ENCODE peak calls at places on chromosome 20, in ten cellular contexts. W is mammary epithelial cell, H is HAP-1, A is choroid plexus epithelial cell, X is heart right ventricle, K is fibroblast of villous mesenchyme, Y is cardiac fibroblast, G is HCT116, V is AG04450, P is tibial artery. U is an unnamed sample.

GRCh38 chr20:18090477-18090876 is 32.8 kb upstream of the OVOL2 start:
- DNase-seq in K (no peak), G (no peak), P (no peak), H (no peak), V (no peak), X (no peak), W (no peak), A (no peak), Y (no peak), U (no peak)

GRCh38 chr20:61434361-61434781 is 182.3 kb downstream of the CDH4 start:
- DNase-seq in X (no peak), K (peak; percentile 2), A (peak; percentile 18), H (peak; percentile 86), G (no peak), Y (no peak), P (peak; percentile 15), W (no peak), V (no peak), U (no peak)

GRCh38 chr20:38412877-38413577 is 22.1 kb downstream of the SNHG17 start:
- DNase-seq in G (no peak), Y (no peak), V (no peak), A (no peak), P (no peak), W (no peak), K (no peak), X (no peak), H (no peak), U (no peak)

GRCh38 chr20:54134445-54135220 is 39.2 kb downstream of the CYP24A1 start:
- DNase-seq in A (peak; percentile 50), V (no peak), P (no peak), G (peak; percentile 76), X (no peak), H (no peak), W (peak; percentile 89), K (no peak), Y (no peak), U (peak; percentile 32)

GRCh38 chr20:33649201-33649631 is 12.9 kb upstream of the C20orf144 start:
- DNase-seq in Y (no peak), K (peak; percentile 34), G (no peak), X (peak; percentile 72), V (no peak), P (peak; percentile 79), W (no peak), A (no peak), H (no peak), U (no peak)

GRCh38 chr20:49593441-49594142 is 25.7 kb upstream of the PTGIS start:
- DNase-seq in G (no peak), H (no peak), A (no peak), P (no peak), Y (no peak), W (no peak), X (no peak), V (no peak), K (no peak), U (no peak)

GRCh38 chr20:62316331-62317166 is 13.8 kb downstream of the ADRM1 start:
- DNase-seq in Y (no peak), H (no peak), A (no peak), W (peak; percentile 78), X (no peak), V (no peak), G (no peak), P (no peak), K (no peak), U (no peak)

GRCh38 chr20:13449868-13450441 is 188.8 kb downstream of the TASP1 start:
- DNase-seq in K (peak; percentile 44), Y (no peak), A (peak; percentile 35), H (no peak), V (no peak), X (no peak), G (no peak), P (no peak), W (no peak), U (no peak)

GRCh38 chr20:34076952-34077351 is 35.1 kb downstream of the EIF2S2 start:
- DNase-seq in X (no peak), K (no peak), A (no peak), G (no peak), W (no peak), V (no peak), Y (no peak), P (no peak), H (no peak), U (no peak)

GRCh38 chr20:47778398-47779354 is 6.6 kb downstream of the SULF2 start:
- DNase-seq in X (no peak), A (no peak), G (no peak), K (no peak), W (no peak), Y (no peak), H (no peak), V (no peak), P (no peak), U (no peak)

GRCh38 chr20:36860811-36861624 is 14.9 kb upstream of the TLDC2 start:
- DNase-seq in G (no peak), K (no peak), A (no peak), Y (no peak), X (no peak), P (no peak), H (no peak), W (no peak), V (no peak), U (no peak)
- H3K4me3 ChIP-seq in G (peak overlapping the region; percentile 47), K (peak overlapping the region; percentile 57), A (peak overlapping the region; percentile 64), Y (peak overlapping the region; percentile 68), X (peak overlapping the region; percentile 83), P (peak overlapping the region; percentile 72), H (peak overlapping the region; percentile 67), W (peak overlapping the region; percentile 32), V (peak overlapping the region; percentile 71), U (peak overlapping the region; percentile 64)

GRCh38 chr20:21090112-21090737 is 15.9 kb downstream of the LINC00237 start:
- DNase-seq in X (no peak), A (no peak), P (no peak), G (no peak), Y (no peak), V (no peak), H (no peak), W (no peak), K (no peak), U (no peak)
- H3K4me3 ChIP-seq in X (no peak overlapping the region), A (no peak overlapping the region), P (no peak overlapping the region), G (no peak overlapping the region), Y (no peak overlapping the region), V (no peak overlapping the region), H (no peak overlapping the region), W (no peak overlapping the region), K (no peak overlapping the region), U (no peak overlapping the region)

GRCh38 chr20:44414808-44415207 is 59.3 kb downstream of the HNF4A start:
- DNase-seq in K (no peak), W (no peak), X (no peak), H (no peak), A (no peak), V (no peak), G (no peak), Y (no peak), P (no peak), U (no peak)
- H3K4me3 ChIP-seq in K (no peak overlapping the region), W (no peak overlapping the region), X (no peak overlapping the region), H (no peak overlapping the region), A (no peak overlapping the region), V (no peak overlapping the region), G (no peak overlapping the region), Y (no peak overlapping the region), P (no peak overlapping the region), U (no peak overlapping the region)

GRCh38 chr20:59164681-59165388 is 1.2 kb downstream of the ZNF831 start:
- DNase-seq in X (no peak), P (no peak), H (no peak), V (no peak), W (no peak), K (no peak), G (no peak), Y (no peak), A (no peak), U (no peak)
- H3K4me3 ChIP-seq in X (no peak overlapping the region), P (no peak overlapping the region), H (no peak overlapping the region), V (no peak overlapping the region), W (no peak overlapping the region), K (no peak overlapping the region), G (no peak overlapping the region), Y (no peak overlapping the region), A (no peak overlapping the region), U (no peak overlapping the region)

DNA sequence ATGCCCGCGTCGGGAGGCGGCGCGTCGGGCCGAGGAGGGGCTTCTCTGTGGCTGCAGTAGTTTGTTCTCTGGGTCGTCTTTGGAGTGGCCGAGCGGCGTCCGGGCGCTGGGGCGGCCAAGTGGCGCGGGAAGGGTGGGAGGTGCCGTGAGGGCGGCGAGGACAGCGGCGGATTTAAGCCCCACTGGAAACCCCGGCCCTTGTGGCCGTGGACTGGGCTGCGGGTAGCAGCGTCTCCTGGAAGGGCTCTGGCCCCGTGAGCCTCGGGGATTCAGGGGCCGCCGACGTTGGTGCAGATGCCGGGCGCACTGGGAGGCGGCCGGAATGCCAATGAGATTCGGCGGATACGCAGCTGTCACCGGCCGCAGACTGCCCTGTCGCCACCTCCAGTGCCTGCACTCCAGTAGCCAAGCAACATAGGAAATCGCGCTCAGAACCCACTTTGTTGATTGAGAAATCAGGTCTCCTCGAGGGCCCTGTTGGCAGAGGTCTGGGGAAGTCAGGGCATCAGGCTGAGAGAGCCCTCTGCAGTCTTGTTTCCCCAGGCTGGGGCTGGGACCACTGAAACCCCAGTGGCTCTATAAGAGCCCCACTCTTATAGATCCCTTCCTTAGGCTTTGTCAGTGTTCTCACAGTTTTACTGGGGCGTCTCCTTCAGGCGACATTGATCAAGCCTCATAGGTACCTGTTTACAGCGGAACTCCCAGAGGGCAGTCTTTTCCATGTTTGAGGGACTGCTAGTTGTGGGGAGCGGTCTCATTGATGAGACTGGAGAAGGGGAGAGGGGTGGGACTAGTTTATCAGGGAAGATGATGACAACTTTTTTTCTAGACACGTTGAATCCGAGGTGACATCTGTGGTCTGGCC is 642 bp downstream of the GZF1 start:
- DNase-seq in Y (peak; percentile 38), G (no peak), A (peak; percentile 47), H (peak; percentile 34), V (no peak), K (peak; percentile 44), P (peak; percentile 76), W (peak; percentile 32), X (no peak), U (peak; percentile 34)
- H3K4me3 ChIP-seq in Y (peak overlapping the region; percentile 84), G (peak overlapping the region; percentile 82), A (peak overlapping the region; percentile 82), H (peak overlapping the region; percentile 75), V (peak overlapping the region; percentile 82), K (peak overlapping the region; percentile 79), P (peak overlapping the region; percentile 67), W (peak overlapping the region; percentile 84), X (peak overlapping the region; percentile 90), U (peak overlapping the region; percentile 78)

DNA sequence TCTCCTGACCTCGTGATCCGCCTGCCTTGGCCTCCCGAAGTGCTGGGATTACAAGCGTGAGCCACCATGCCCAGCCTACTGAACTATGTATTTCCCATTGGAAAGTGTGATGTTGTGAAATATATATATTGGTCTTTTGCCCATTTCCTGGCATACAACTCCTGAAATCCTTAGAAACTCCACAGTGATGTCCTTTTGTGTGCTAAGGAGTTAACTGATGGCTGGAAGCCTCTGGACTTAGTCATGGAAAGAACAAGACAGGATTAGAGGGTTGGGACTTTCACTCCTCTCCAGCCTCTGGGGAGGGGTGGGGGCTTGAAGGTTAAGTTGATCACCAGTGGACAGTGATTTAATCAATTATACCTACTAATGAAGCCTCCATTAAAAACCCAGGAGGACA is 7.1 kb downstream of the PANK2 start:
- DNase-seq in H (no peak), X (no peak), K (peak; percentile 49), Y (peak; percentile 75), A (no peak), P (no peak), W (no peak), G (no peak), V (no peak), U (peak; percentile 78)
- H3K4me3 ChIP-seq in H (no peak overlapping the region), X (no peak overlapping the region), K (no peak overlapping the region), Y (no peak overlapping the region), A (no peak overlapping the region), P (no peak overlapping the region), W (no peak overlapping the region), G (no peak overlapping the region), V (no peak overlapping the region), U (no peak overlapping the region)